ENCODE peak calls at places on chromosomes 3 and 15, in six cellular contexts. P is neural crest cell; B is HEK293T; N is activated CD4-positive, alpha-beta T cell treated with anti-CD3 and anti-CD28 coated beads, Interleukin-2, amount 10 ng/mL, durations not matched to agents 7 days and 5 days; S is GM12865; Y is endothelial cell of umbilical vein. U is an unnamed sample.

GRCh38 chr3:48651763-48652162 is 10.9 kb downstream of the CELSR3 start:
- DNase-seq in P (no peak), B (no peak), N (no peak), S (no peak), Y (no peak), U (no peak)

GRCh38 chr3:185318136-185318535 is 44.8 kb upstream of the MAP3K13 start:
- DNase-seq in P (no peak), B (no peak), N (no peak), S (no peak), Y (peak; percentile 19), U (no peak)

GRCh38 chr3:50126287-50127211 is 28.6 kb upstream of the SEMA3F start:
- DNase-seq in P (no peak), B (no peak), N (no peak), S (no peak), Y (no peak), U (no peak)

GRCh38 chr3:139312416-139312815 is 31.4 kb upstream of the MRPS22 start:
- DNase-seq in P (no peak), B (no peak), N (no peak), S (no peak), Y (no peak), U (no peak)

GRCh38 chr3:40855871-40856270 is 331.1 kb downstream of the ZNF621 start:
- DNase-seq in P (no peak), B (no peak), N (no peak), S (no peak), Y (no peak), U (no peak)

GRCh38 chr3:179958143-179958542 is 78.6 kb downstream of the PEX5L start:
- DNase-seq in P (no peak), B (no peak), N (no peak), S (no peak), Y (no peak), U (no peak)

GRCh38 chr3:10397879-10398278 is 77.0 kb upstream of the SEC13 start:
- DNase-seq in P (no peak), B (no peak), N (no peak), S (no peak), Y (no peak), U (no peak)

GRCh38 chr15:50280271-50280670 is 14.7 kb upstream of the HDC start:
- DNase-seq in P (no peak), B (no peak), N (no peak), S (no peak), Y (no peak), U (no peak)

GRCh38 chr3:4656059-4656458 is 162.9 kb downstream of the ITPR1 start:
- DNase-seq in P (peak; percentile 67), B (peak; percentile 84), N (no peak), S (peak; percentile 16), Y (peak; percentile 81), U (peak; percentile 49)

GRCh38 chr3:193808317-193808716 is 215.3 kb downstream of the OPA1 start:
- DNase-seq in P (no peak), B (no peak), N (no peak), S (no peak), Y (no peak), U (no peak)

U was measured in lung.